ENCODE peak calls at places on chromosomes 16 and 17, in seven cellular contexts. A, G, L, C, M, P and N are unnamed samples.

GRCh38 chr16:11677451-11677951 is 9.2 kb downstream of the SNN start:
- DNase-seq in A (no peak), G (no peak), L (no peak), C (no peak), M (no peak), P (no peak), N (no peak)

GRCh38 chr17:50918933-50919296 is 52.8 kb upstream of the TOB1 start:
- DNase-seq in A (peak; percentile 53), G (peak; percentile 48), L (peak; percentile 20), C (peak; percentile 32), M (peak; percentile 62), P (no peak), N (no peak)

GRCh38 chr16:87052506-87052905 is 264.7 kb downstream of the C16orf95 start:
- DNase-seq in A (no peak), G (no peak), L (no peak), C (no peak), M (no peak), P (no peak), N (no peak)

GRCh38 chr16:2025251-2025650 is 1.5 kb upstream of the NHERF2 start:
- DNase-seq in A (no peak), G (no peak), L (no peak), C (no peak), M (no peak), P (no peak), N (no peak)

GRCh38 chr17:29091591-29092291 is 48.8 kb downstream of the PIPOX start:
- DNase-seq in A (no peak), G (no peak), L (no peak), C (no peak), M (no peak), P (no peak), N (no peak)

GRCh38 chr16:85145188-85145587 is 32.9 kb upstream of the CIBAR2 start:
- DNase-seq in A (no peak), G (no peak), L (no peak), C (no peak), M (no peak), P (no peak), N (no peak)

GRCh38 chr17:53127331-53127730 is 695.4 kb upstream of the KIF2B start:
- DNase-seq in A (no peak), G (no peak), L (no peak), C (no peak), M (no peak), P (no peak), N (no peak)

GRCh38 chr17:10558049-10558448 is 8.6 kb upstream of the MYH2 start:
- DNase-seq in A (no peak), G (no peak), L (no peak), C (no peak), M (no peak), P (no peak), N (no peak)

GRCh38 chr17:8630227-8630801 is at the start of gene MYH10:
- DNase-seq in A (no peak), G (no peak), L (no peak), C (no peak), M (no peak), P (no peak), N (no peak)

GRCh38 chr16:1985466-1986150 is 1.6 kb downstream of the GFER start:
- DNase-seq in A (no peak), G (no peak), L (no peak), C (no peak), M (no peak), P (no peak), N (no peak)

GRCh38 chr17:72402727-72403210 is 281.9 kb downstream of the SOX9 start:
- DNase-seq in A (no peak), G (no peak), L (no peak), C (no peak), M (no peak), P (no peak), N (no peak)

GRCh38 chr16:84955427-84955826 is 55.9 kb downstream of the ZDHHC7 start:
- DNase-seq in A (no peak), G (no peak), L (no peak), C (peak; percentile 22), M (peak; percentile 70), P (no peak), N (no peak)

GRCh38 chr16:49528035-49528434 is 154.4 kb downstream of the C16orf78 start:
- DNase-seq in A (no peak), G (peak; percentile 47), L (no peak), C (no peak), M (no peak), P (no peak), N (no peak)

GRCh38 chr16:47565454-47565853 is 104.3 kb downstream of the PHKB start:
- DNase-seq in A (peak; percentile 6), G (no peak), L (no peak), C (no peak), M (no peak), P (no peak), N (no peak)

GRCh38 chr17:38702900-38703741 is 2.0 kb upstream of the MLLT6 start:
- DNase-seq in A (no peak), G (peak; percentile 51), L (peak; percentile 19), C (peak; percentile 56), M (peak; percentile 39), P (no peak), N (no peak)

GRCh38 chr17:2634361-2634960 is 41.0 kb downstream of the PAFAH1B1 start:
- DNase-seq in A (no peak), G (no peak), L (no peak), C (peak; percentile 54), M (peak; percentile 38), P (no peak), N (no peak)

GRCh38 chr16:30786115-30786935 is 680 bp downstream of the ZNF629 start:
- DNase-seq in A (no peak), G (no peak), L (no peak), C (peak; percentile 66), M (peak; percentile 41), P (peak; percentile 71), N (no peak)

GRCh38 chr17:57757735-57758134 is 12.6 kb upstream of the CCDC182 start:
- DNase-seq in A (no peak), G (no peak), L (no peak), C (no peak), M (no peak), P (no peak), N (no peak)

GRCh38 chr16:3640632-3641501 is 13.6 kb upstream of the DNASE1 start:
- DNase-seq in A (no peak), G (no peak), L (no peak), C (no peak), M (no peak), P (no peak), N (no peak)

GRCh38 chr17:76189741-76190140 is 48.7 kb upstream of the FOXJ1 start:
- DNase-seq in A (no peak), G (no peak), L (no peak), C (no peak), M (no peak), P (no peak), N (no peak)

GRCh38 chr16:87342978-87343752 is 26.0 kb upstream of the C16orf95 start:
- DNase-seq in A (no peak), G (no peak), L (no peak), C (no peak), M (no peak), P (peak; percentile 74), N (no peak)

GRCh38 chr17:4516740-4517139 is 18.1 kb downstream of the SPNS2 start:
- DNase-seq in A (no peak), G (no peak), L (no peak), C (no peak), M (no peak), P (no peak), N (no peak)

GRCh38 chr17:55635253-55635766 is 87.4 kb downstream of the TMEM100 start:
- DNase-seq in A (no peak), G (no peak), L (no peak), C (no peak), M (no peak), P (no peak), N (no peak)

GRCh38 chr17:47604268-47604927 is 45.3 kb upstream of the KPNB1 start:
- DNase-seq in A (no peak), G (no peak), L (no peak), C (no peak), M (no peak), P (no peak), N (no peak)

GRCh38 chr16:75193730-75194444 is 13.1 kb downstream of the CTRB2 start:
- DNase-seq in A (no peak), G (no peak), L (no peak), C (no peak), M (peak; percentile 16), P (no peak), N (no peak)

GRCh38 chr16:1375741-1376410 is 24.1 kb downstream of the GNPTG start:
- DNase-seq in A (no peak), G (no peak), L (no peak), C (no peak), M (no peak), P (no peak), N (no peak)

GRCh38 chr16:65833171-65833871 is 533.2 kb upstream of the CDH5 start:
- DNase-seq in A (no peak), G (no peak), L (no peak), C (no peak), M (no peak), P (no peak), N (no peak)

GRCh38 chr16:26983426-26983825 is 83.3 kb upstream of the C16orf82 start:
- DNase-seq in A (no peak), G (no peak), L (no peak), C (no peak), M (no peak), P (no peak), N (no peak)

GRCh38 chr16:10871157-10871991 is 5.6 kb upstream of the CIITA start:
- DNase-seq in A (no peak), G (peak; percentile 83), L (peak; percentile 61), C (peak; percentile 95), M (peak; percentile 98), P (no peak), N (peak; percentile 27)

GRCh38 chr17:82097187-82097918 is 683 bp downstream of the FASN start:
- DNase-seq in A (no peak), G (peak; percentile 45), L (no peak), C (peak; percentile 71), M (peak; percentile 58), P (peak; percentile 74), N (peak; percentile 70)

GRCh38 chr17:67602974-67603373 is 114.8 kb upstream of the NOL11 start:
- DNase-seq in A (no peak), G (peak; percentile 68), L (peak; percentile 21), C (peak; percentile 57), M (peak; percentile 53), P (peak; percentile 69), N (peak; percentile 56)

GRCh38 chr16:68227183-68227793 is 8.6 kb downstream of the ESRP2 start:
- DNase-seq in A (no peak), G (peak; percentile 60), L (no peak), C (no peak), M (peak; percentile 19), P (no peak), N (peak; percentile 33)

GRCh38 chr17:64306850-64307463 is 43.9 kb upstream of the TEX2 start:
- DNase-seq in A (peak; percentile 9), G (peak; percentile 81), L (peak; percentile 45), C (peak; percentile 59), M (peak; percentile 73), P (peak; percentile 74), N (peak; percentile 56)

GRCh38 chr17:74172700-74173099 is 30.8 kb upstream of the RPL38 start:
- DNase-seq in A (no peak), G (no peak), L (no peak), C (no peak), M (no peak), P (no peak), N (no peak)

GRCh38 chr16:19980866-19981265 is 92.8 kb downstream of the GPR139 start:
- DNase-seq in A (no peak), G (no peak), L (no peak), C (peak; percentile 10), M (no peak), P (peak; percentile 60), N (peak; percentile 15)

GRCh38 chr17:77185137-77185536 is 44.4 kb downstream of the SEC14L1 start:
- DNase-seq in A (no peak), G (no peak), L (no peak), C (no peak), M (no peak), P (peak; percentile 29), N (no peak)

GRCh38 chr16:15427648-15428239 is 6.6 kb upstream of the BMERB1 start:
- DNase-seq in A (peak; percentile 37), G (peak; percentile 65), L (peak; percentile 44), C (peak; percentile 60), M (peak; percentile 62), P (peak; percentile 45), N (peak; percentile 28)

GRCh38 chr17:17540935-17541639 is 44.9 kb upstream of the RASD1 start:
- DNase-seq in A (no peak), G (no peak), L (no peak), C (no peak), M (no peak), P (no peak), N (no peak)